ENCODE peak calls at places on chromosome 7, in seven cellular contexts. O is AML-193; U is thyroid gland; Y is GM12891; W is NCI-H774; D is CD8-positive, alpha-beta memory T cell; Z is MCF 10A. R is an unnamed sample.
A peak's percentile ranks its signal among the peaks of the same experiment; 100 is the strongest.

GRCh38 chr7:143279186-143280098 is 5.3 kb upstream of the TMEM139 start:
- DNase-seq in Y (no peak), Z (peak; percentile 20), W (no peak), U (no peak), O (no peak), D (no peak), R (peak; percentile 53)

GRCh38 chr7:100211342-100211780 is 8.4 kb upstream of the PVRIG start:
- DNase-seq in Z (no peak), Y (no peak), W (no peak), O (no peak), U (no peak), D (peak; percentile 21), R (no peak)

GRCh38 chr7:142813262-142813661 is 41.6 kb upstream of the EPHB6 start:
- DNase-seq in U (no peak), Y (no peak), O (no peak), D (no peak), W (no peak), Z (no peak), R (peak; percentile 61)

GRCh38 chr7:115707684-115708341 is 322.8 kb downstream of the TFEC start:
- DNase-seq in D (no peak), U (no peak), Y (no peak), W (peak; percentile 68), O (no peak), Z (no peak), R (no peak)

GRCh38 chr7:81857385-81857784 is 87.5 kb upstream of the HGF start:
- DNase-seq in Z (no peak), W (no peak), O (no peak), D (no peak), Y (no peak), U (no peak), R (peak; percentile 27)

GRCh38 chr7:45623157-45623556 is 49.0 kb downstream of the ADCY1 start:
- DNase-seq in D (no peak), Z (no peak), Y (no peak), W (no peak), U (no peak), O (no peak), R (no peak)

GRCh38 chr7:32108651-32109050 is 38.4 kb upstream of the PDE1C start:
- DNase-seq in W (no peak), Z (peak; percentile 91), U (no peak), O (no peak), Y (no peak), D (no peak), R (peak; percentile 6)

GRCh38 chr7:71326596-71326995 is 194.7 kb downstream of the GALNT17 start:
- DNase-seq in D (no peak), O (no peak), Z (no peak), W (no peak), U (no peak), Y (no peak), R (no peak)

GRCh38 chr7:26348234-26348851 is 56.7 kb downstream of the SNX10 start:
- DNase-seq in O (no peak), Z (no peak), W (no peak), D (no peak), Y (no peak), U (peak; percentile 35), R (no peak)

GRCh38 chr7:50795253-50795652 is 12.6 kb upstream of the GRB10 start:
- DNase-seq in Z (no peak), D (no peak), U (no peak), Y (no peak), O (no peak), W (no peak), R (no peak)

GRCh38 chr7:40780431-40780830 is 645.6 kb downstream of the SUGCT start:
- DNase-seq in W (no peak), Z (no peak), O (no peak), D (no peak), U (no peak), Y (no peak), R (no peak)

GRCh38 chr7:3028071-3028766 is 15.4 kb downstream of the CARD11 start:
- DNase-seq in Y (no peak), W (no peak), U (no peak), D (no peak), O (no peak), Z (peak; percentile 57), R (peak; percentile 85)

GRCh38 chr7:159094030-159094740 is 50.5 kb downstream of the VIPR2 start:
- DNase-seq in Y (no peak), O (no peak), U (no peak), W (no peak), Z (no peak), D (no peak), R (no peak)

GRCh38 chr7:104848386-104848990 is 165.5 kb upstream of the KMT2E start:
- DNase-seq in W (peak; percentile 18), U (peak; percentile 43), O (peak; percentile 18), Y (no peak), Z (peak; percentile 72), D (peak; percentile 32), R (peak; percentile 42)

GRCh38 chr7:8274589-8274988 is 12.6 kb upstream of the ICA1 start:
- DNase-seq in D (no peak), O (peak; percentile 3), Z (peak; percentile 13), U (no peak), Y (no peak), W (no peak), R (peak; percentile 35)

GRCh38 chr7:94088560-94088959 is 84.4 kb upstream of the BET1 start:
- DNase-seq in Z (no peak), W (no peak), O (no peak), D (no peak), Y (no peak), U (no peak), R (no peak)

GRCh38 chr7:2698581-2699288 is 10.7 kb downstream of the AMZ1 start:
- DNase-seq in O (no peak), U (no peak), D (peak; percentile 38), Y (peak; percentile 94), W (no peak), Z (no peak), R (no peak)

GRCh38 chr7:121327671-121328070 is 1.1 kb upstream of the WNT16 start:
- DNase-seq in D (no peak), W (no peak), Z (no peak), O (no peak), Y (no peak), U (no peak), R (no peak)

GRCh38 chr7:128909605-128910568 is 622 bp downstream of the KCP start:
- DNase-seq in D (no peak), Y (no peak), Z (no peak), O (no peak), W (no peak), U (peak; percentile 42), R (peak; percentile 58)

GRCh38 chr7:132475037-132475668 is 101.1 kb downstream of the PLXNA4 start:
- DNase-seq in Z (no peak), Y (no peak), W (no peak), D (no peak), O (no peak), U (no peak), R (no peak)